ENCODE peak calls at places on chromosomes 7 and 10, in four cellular contexts. A is AG04450, N is Peyer's patch, B is uterus. C is an unnamed sample.

GRCh38 chr10:102777696-102778530 is 34.2 kb downstream of the WBP1L start:
- DNase-seq in A (no peak), N (no peak), B (no peak), C (no peak)

GRCh38 chr10:53840668-53841067 is 960.4 kb downstream of the PCDH15 start:
- DNase-seq in A (no peak), N (no peak), B (no peak), C (no peak)

GRCh38 chr7:55056577-55057480 is 38.0 kb downstream of the EGFR start:
- DNase-seq in A (no peak), N (no peak), B (no peak), C (no peak)

GRCh38 chr10:128178319-128178937 is 52.2 kb upstream of the MKI67 start:
- DNase-seq in A (no peak), N (peak), B (no peak), C (no peak)

GRCh38 chr7:85851571-85852193 is 664.8 kb upstream of the SEMA3D start:
- DNase-seq in A (peak), N (no peak), B (no peak), C (no peak)

GRCh38 chr10:70477661-70478162 is 855 bp upstream of the PALD1 start:
- DNase-seq in A (no peak), N (peak), B (peak), C (peak)

GRCh38 chr7:69018200-69018599 is 580.1 kb upstream of the AUTS2 start:
- DNase-seq in A (no peak), N (no peak), B (no peak), C (no peak)

GRCh38 chr10:80590585-80591125 is 53.0 kb downstream of the SH2D4B start:
- DNase-seq in A (no peak), N (peak), B (no peak), C (no peak)

GRCh38 chr7:78587443-78588044 is 789.0 kb downstream of the PHTF2 start:
- DNase-seq in A (no peak), N (no peak), B (no peak), C (no peak)

GRCh38 chr10:98253499-98253898 is 14.5 kb downstream of the LOXL4 start:
- DNase-seq in A (no peak), N (no peak), B (no peak), C (no peak)

GRCh38 chr10:45082176-45082575 is 81.5 kb downstream of the ZNF22 start:
- DNase-seq in A (no peak), N (no peak), B (no peak), C (no peak)

GRCh38 chr10:14507156-14507555 is 176.4 kb upstream of the FRMD4A start:
- DNase-seq in A (no peak), N (peak), B (no peak), C (no peak)
- H3K27ac ChIP-seq in A (no peak), N (no peak), B (no peak), C (no peak)

GRCh38 chr7:151257990-151258389 is 9.5 kb upstream of the SMARCD3 start:
- DNase-seq in A (no peak), N (no peak), B (no peak), C (no peak)
- TF ChIP-seq CTCF in A (no peak), N (no peak), B (no peak), C (no peak)

GRCh38 chr7:94392391-94392782 is 2.3 kb upstream of the COL1A2 start:
- DNase-seq in A (no peak), N (no peak), B (no peak), C (no peak)
- H3K27ac ChIP-seq in A (peak), N (peak), B (peak), C (peak)

DNA sequence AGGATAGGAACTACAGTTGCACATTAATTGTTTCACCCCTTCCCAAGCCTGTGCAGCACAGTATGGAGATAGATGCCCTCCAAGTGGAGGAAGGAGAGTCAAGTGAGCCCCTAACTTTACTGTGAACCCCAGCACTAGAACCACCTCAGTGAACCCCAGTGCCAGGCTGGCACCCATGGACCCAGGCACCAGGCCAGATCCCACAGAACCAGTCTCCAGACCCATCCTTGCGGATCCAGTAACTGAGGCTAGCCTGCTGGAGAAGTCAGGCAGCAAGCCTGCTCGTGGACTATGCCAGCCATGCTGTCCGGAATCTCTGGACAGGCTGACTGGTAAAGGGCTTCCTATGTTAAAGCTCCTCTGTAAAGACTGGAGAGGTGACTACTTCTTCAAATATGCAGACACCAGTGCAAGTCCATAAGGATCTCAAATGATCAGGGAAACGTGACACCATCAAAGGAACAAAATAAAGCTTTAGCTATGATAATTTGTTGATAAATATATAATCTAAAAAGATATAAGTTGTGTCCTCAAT is 27.7 kb downstream of the SHOC2 start:
- DNase-seq in A (no peak), N (no peak), B (no peak), C (no peak)
- TF ChIP-seq CTCF in A (no peak), N (no peak), B (no peak), C (no peak)

DNA sequence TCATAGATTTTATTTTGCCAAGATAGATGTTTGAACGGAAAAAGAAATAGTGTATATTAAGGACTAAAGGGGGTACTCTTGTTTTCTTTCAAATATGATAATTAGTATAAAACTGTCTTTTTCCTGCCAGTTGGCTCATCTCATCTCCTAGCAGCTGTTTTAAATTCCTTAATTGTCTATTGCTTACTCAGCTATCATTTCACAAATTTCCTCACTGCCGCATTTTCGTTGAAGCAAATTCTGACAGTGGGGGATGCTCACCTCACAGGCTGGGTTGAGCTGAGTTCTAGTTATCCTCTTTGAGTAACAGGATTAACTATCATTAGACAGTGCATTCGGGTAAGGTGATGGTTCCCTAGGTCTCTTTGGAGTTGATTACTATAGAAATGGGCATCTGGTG is 592.0 kb downstream of the AUTS2 start:
- DNase-seq in A (no peak), N (no peak), B (no peak), C (no peak)
- H3K27ac ChIP-seq in A (no peak), N (no peak), B (no peak), C (no peak)

DNA sequence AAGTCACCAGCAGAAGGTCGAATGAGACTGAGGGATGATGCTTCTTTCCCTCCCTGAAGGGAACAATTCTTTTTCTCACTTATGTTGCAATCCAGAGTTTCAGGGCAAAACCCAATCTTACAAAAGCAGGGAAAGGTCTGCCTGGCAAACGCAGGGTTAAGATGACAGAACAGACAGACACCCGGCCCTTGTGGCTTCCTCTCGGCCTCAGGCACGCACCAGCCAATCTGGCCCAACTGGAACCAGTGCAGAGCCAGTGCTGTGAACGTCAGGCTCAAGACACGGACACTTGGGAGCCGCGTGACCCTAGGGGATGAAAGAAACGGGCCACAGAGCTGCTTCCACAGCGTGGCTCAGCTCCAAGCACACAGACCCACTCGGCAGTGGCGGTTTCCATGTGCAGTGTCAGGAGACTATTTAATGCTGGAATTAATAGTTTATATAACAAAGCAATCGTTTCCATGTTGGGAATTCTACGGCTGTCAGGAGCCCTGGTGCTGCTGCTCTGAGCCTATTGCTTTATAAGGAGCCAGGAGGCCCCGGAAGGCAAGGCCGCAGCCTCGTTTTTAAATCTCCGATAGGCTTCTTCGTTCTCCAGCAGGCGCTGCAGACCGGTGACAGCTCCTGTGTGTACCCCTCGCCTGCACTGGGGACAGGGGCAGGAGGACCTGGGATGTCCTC is 198.4 kb downstream of the DIP2C start:
- DNase-seq in A (no peak), N (peak), B (peak), C (no peak)
- TF ChIP-seq CTCF in A (no peak), N (no peak), B (no peak), C (no peak)

GRCh38 chr10:104350146-104350635 is 3.4 kb upstream of the CFAP58 start:
- DNase-seq in A (no peak), N (peak), B (peak), C (no peak)
- H3K27ac ChIP-seq in A (peak), N (peak), B (peak), C (no peak)